ENCODE peak calls at places on chromosomes 12 and 14, in ten cellular contexts. I is CD8-positive, alpha-beta T cell; W is Karpas-422; G is CD4-positive, CD25-positive, alpha-beta regulatory T cell; C is neural progenitor cell; L is aorta; F is CD4-positive, alpha-beta memory T cell; N is upper lobe of right lung; R is tibial nerve; T is CD8-positive, alpha-beta memory T cell. K is an unnamed sample. For H3K9me3, the result is how much of the 10 kb centered on the place peaks cover.

GRCh38 chr12:90099288-90099687 is 390.6 kb upstream of the ATP2B1 start:
- DNase-seq in I (no peak), W (no peak), G (no peak), C (no peak), L (no peak), F (no peak), N (no peak), R (no peak), T (no peak), K (no peak)

GRCh38 chr12:388547-389137 is 478 bp downstream of the KDM5A start:
- DNase-seq in I (peak), W (peak), G (peak), C (peak), L (no peak), F (peak), N (peak), R (no peak), T (peak), K (peak)

GRCh38 chr12:3998968-3999792 is 126.0 kb upstream of the PARP11 start:
- DNase-seq in I (no peak), W (peak), G (no peak), C (no peak), L (no peak), F (peak), N (no peak), R (no peak), T (no peak), K (no peak)

GRCh38 chr12:126831115-126831514 is 1435.9 kb upstream of the TMEM132C start:
- DNase-seq in I (no peak), W (no peak), G (no peak), C (no peak), L (no peak), F (no peak), N (no peak), R (no peak), T (no peak), K (no peak)

GRCh38 chr12:52005903-52006703 is 643 bp upstream of the TAMALIN start:
- DNase-seq in I (peak), W (peak), G (no peak), C (peak), L (peak), F (no peak), N (peak), R (peak), T (no peak), K (no peak)

GRCh38 chr14:53701108-53701875 is 255.3 kb downstream of the BMP4 start:
- DNase-seq in I (no peak), W (no peak), G (no peak), C (no peak), L (no peak), F (no peak), N (no peak), R (no peak), T (no peak), K (no peak)

GRCh38 chr12:29638528-29638927 is 141.0 kb upstream of the OVCH1 start:
- DNase-seq in I (no peak), W (no peak), G (no peak), C (no peak), L (no peak), F (no peak), N (no peak), R (no peak), T (no peak), K (no peak)

GRCh38 chr14:90293766-90294471 is 37.6 kb downstream of the PSMC1 start:
- DNase-seq in I (no peak), W (no peak), G (no peak), C (no peak), L (no peak), F (no peak), N (no peak), R (no peak), T (no peak), K (no peak)

GRCh38 chr12:49507139-49507538 is 31.7 kb upstream of the KCNH3 start:
- DNase-seq in I (no peak), W (no peak), G (no peak), C (no peak), L (no peak), F (no peak), N (no peak), R (no peak), T (no peak), K (no peak)

DNA sequence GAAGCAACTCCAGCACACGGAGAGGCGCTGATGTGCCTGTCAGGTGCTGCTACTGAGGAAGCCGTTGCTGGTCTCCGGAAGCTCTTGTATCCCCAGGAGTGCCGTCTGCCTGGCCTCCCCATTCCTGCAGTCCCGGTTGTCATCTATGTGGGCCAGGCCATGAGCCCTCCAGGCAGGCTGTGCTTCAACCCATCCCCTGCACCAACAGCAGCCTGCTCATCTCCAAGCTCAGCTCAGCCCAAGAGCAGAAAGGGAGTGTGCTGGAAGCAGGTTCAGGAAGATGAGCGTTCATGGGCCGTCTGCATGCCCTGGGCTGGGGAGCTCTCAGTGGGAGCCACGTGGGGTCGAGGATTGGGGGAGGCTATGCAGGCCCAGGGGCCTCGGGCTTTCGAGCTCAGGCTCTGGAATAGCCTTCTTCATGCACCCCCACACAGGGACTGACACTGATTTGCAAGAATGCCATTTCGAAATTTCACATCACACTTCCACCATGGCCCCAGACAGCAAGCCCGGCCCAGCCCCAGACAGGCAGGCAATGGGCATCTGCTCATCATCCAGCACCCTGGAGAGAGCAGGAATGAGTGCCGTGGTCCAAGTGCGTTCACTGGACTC is 164.5 kb downstream of the KIF26A start:
- DNase-seq in I (no peak), W (no peak), G (no peak), C (no peak), L (peak), F (no peak), N (no peak), R (no peak), T (no peak), K (no peak)
- H3K9me3 ChIP-seq in I (under half), W (under half), G (under half), C (under half), L (under half), F (under half), N (under half), R (under half), T (under half), K (under half)

GRCh38 chr14:104290756-104291122 is 152.4 kb downstream of the KIF26A start:
- DNase-seq in I (no peak), W (no peak), G (no peak), C (no peak), L (peak), F (no peak), N (peak), R (no peak), T (no peak), K (no peak)
- H3K9me3 ChIP-seq in I (under half), W (under half), G (under half), C (under half), L (under half), F (under half), N (under half), R (under half), T (under half), K (under half)

GRCh38 chr14:105845725-105846309 is 319.4 kb downstream of the TMEM121 start:
- DNase-seq in I (no peak), W (no peak), G (no peak), C (no peak), L (no peak), F (no peak), N (no peak), R (no peak), T (no peak), K (no peak)

GRCh38 chr14:105844047-105844630 is 317.8 kb downstream of the TMEM121 start:
- DNase-seq in I (no peak), W (no peak), G (no peak), C (no peak), L (no peak), F (no peak), N (peak), R (no peak), T (no peak), K (no peak)

GRCh38 chr14:105846312-105846711 is 319.9 kb downstream of the TMEM121 start:
- DNase-seq in I (peak), W (no peak), G (no peak), C (no peak), L (no peak), F (no peak), N (no peak), R (no peak), T (no peak), K (peak)

GRCh38 chr14:105843444-105844046 is 317.2 kb downstream of the TMEM121 start:
- DNase-seq in I (peak), W (no peak), G (no peak), C (no peak), L (no peak), F (no peak), N (peak), R (no peak), T (no peak), K (no peak)

GRCh38 chr14:105844810-105845724 is 318.7 kb downstream of the TMEM121 start:
- DNase-seq in I (no peak), W (no peak), G (no peak), C (no peak), L (no peak), F (no peak), N (peak), R (no peak), T (no peak), K (no peak)
- H3K9me3 ChIP-seq in I (under half), W (under half), G (under half), C (under half), L (under half), F (under half), N (under half), R (under half), T (under half), K (under half)

DNA sequence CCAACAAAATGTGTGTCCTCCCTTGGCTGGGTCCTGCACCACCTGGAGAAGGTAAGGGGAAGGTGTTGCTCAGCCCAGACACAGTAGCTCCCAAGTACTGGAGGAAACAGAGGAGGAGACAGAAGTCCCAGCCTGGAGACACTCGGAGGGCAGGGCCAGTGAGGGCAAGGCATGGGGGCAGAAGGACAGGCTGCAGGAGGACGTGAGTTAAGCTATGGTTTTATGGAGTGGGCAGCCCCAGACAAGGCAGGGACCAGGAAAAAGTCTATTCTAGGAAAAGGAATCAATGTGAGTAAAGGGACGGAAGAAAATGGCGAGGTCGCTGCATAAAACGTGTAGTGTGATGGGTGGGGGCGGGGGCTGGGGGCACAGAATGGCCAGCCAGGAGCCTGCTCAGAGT is 210.1 kb upstream of the DIO3 start:
- DNase-seq in I (no peak), W (no peak), G (no peak), C (no peak), L (no peak), F (no peak), N (no peak), R (no peak), T (no peak), K (no peak)
- H3K9me3 ChIP-seq in I (under half), W (under half), G (under half), C (under half), L (under half), F (under half), N (under half), R (half or more), T (under half), K (under half)

DNA sequence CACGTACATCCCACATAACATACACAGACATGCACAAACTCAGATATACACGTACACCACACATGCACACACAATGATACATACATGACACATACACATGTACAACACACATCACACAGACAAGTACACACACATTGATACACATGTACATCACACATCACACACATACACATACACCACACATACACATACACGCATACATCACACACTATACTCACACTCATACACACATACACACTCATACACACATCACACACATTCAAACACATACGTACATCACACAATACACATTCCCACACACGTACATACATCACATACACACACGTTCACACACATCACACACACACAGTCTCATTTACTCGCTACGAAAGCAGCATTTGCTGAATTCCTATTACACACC is 4.5 kb downstream of the ZNF605 start:
- DNase-seq in I (no peak), W (no peak), G (no peak), C (no peak), L (no peak), F (no peak), N (no peak), R (no peak), T (no peak), K (no peak)
- H3K9me3 ChIP-seq in I (under half), W (under half), G (half or more), C (under half), L (under half), F (under half), N (under half), R (half or more), T (under half), K (under half)

DNA sequence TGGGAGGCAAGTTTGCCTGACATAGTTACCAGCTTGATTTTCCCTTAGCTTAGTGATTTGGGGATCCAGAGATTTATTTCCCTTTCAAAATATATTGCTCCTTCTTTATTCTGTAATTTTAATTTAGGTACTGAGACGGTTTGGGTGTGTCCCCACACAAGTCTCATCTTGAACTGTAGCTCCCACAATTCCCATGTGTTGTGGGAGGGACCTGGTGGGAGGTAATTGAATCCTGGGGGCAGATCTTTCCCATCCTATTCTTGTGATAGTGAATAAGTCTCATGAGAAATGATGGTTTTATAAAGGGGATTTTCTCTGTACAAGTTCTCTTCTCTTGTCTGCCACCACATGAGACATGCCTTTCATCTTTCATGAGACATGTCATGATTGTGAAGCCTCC is 59.2 kb downstream of the TESPA1 start:
- DNase-seq in I (no peak), W (no peak), G (no peak), C (no peak), L (no peak), F (no peak), N (no peak), R (no peak), T (no peak), K (no peak)
- H3K9me3 ChIP-seq in I (under half), W (under half), G (under half), C (under half), L (under half), F (under half), N (under half), R (under half), T (under half), K (under half)

GRCh38 chr12:99600388-99600787 is 47.2 kb upstream of the GARIN6 start:
- DNase-seq in I (no peak), W (peak), G (no peak), C (peak), L (no peak), F (no peak), N (no peak), R (no peak), T (no peak), K (no peak)
- H3K9me3 ChIP-seq in I (under half), W (under half), G (under half), C (under half), L (under half), F (under half), N (under half), R (under half), T (under half), K (under half)